ENCODE peak calls at places on chromosomes 3 and 15, in eight cellular contexts. I, A, Y, Q, K, M, J and B are unnamed samples.

GRCh38 chr3:49351521-49352011 is 6.6 kb downstream of the GPX1 start:
- DNase-seq in K (no peak), Y (no peak), Q (no peak), A (no peak), I (peak), J (no peak), M (peak), B (no peak)

GRCh38 chr3:11390411-11391171 is 118.4 kb downstream of the ATG7 start:
- DNase-seq in Y (no peak), Q (no peak), A (no peak), I (no peak), K (no peak), M (no peak), J (no peak), B (no peak)

GRCh38 chr15:73239564-73240208 is 129.1 kb downstream of the HCN4 start:
- DNase-seq in J (no peak), A (no peak), K (no peak), Q (no peak), M (no peak), I (no peak), Y (no peak), B (no peak)

GRCh38 chr3:105538483-105538882 is 171.8 kb downstream of the ALCAM start:
- DNase-seq in K (no peak), Q (no peak), A (no peak), J (no peak), M (no peak), Y (no peak), I (no peak), B (no peak)

GRCh38 chr3:56940989-56941388 is 119.5 kb upstream of the SPATA12 start:
- DNase-seq in K (no peak), J (no peak), A (no peak), Q (no peak), Y (no peak), M (no peak), I (no peak), B (no peak)

GRCh38 chr3:20637729-20638128 is 451.7 kb upstream of the SGO1 start:
- DNase-seq in Q (no peak), J (no peak), I (no peak), K (no peak), Y (no peak), M (no peak), A (no peak), B (no peak)

GRCh38 chr15:24956131-24956838 is 1.5 kb downstream of the SNRPN start:
- DNase-seq in J (peak), K (no peak), Q (peak), A (peak), I (peak), M (peak), Y (peak), B (peak)

GRCh38 chr3:125587039-125587664 is 8.1 kb downstream of the OSBPL11 start:
- DNase-seq in A (no peak), K (no peak), I (no peak), J (no peak), Y (no peak), M (no peak), Q (no peak), B (no peak)

GRCh38 chr3:3783155-3783554 is 16.1 kb upstream of the LRRN1 start:
- DNase-seq in M (no peak), Q (no peak), Y (no peak), A (no peak), J (no peak), I (no peak), K (no peak), B (no peak)

GRCh38 chr3:159169828-159170227 is 368.0 kb downstream of the MFSD1 start:
- DNase-seq in I (no peak), K (no peak), Y (peak), Q (no peak), J (no peak), A (no peak), M (no peak), B (no peak)

GRCh38 chr15:98938105-98938417 is 69.5 kb downstream of the PGPEP1L start:
- DNase-seq in Y (no peak), J (no peak), K (no peak), Q (no peak), A (no peak), M (no peak), I (no peak), B (no peak)

GRCh38 chr3:141659821-141660597 is 78.1 kb upstream of the RNF7 start:
- DNase-seq in I (peak), Y (peak), Q (no peak), A (peak), M (peak), K (peak), J (peak), B (no peak)

GRCh38 chr15:49288411-49288810 is 118.4 kb downstream of the GALK2 start:
- DNase-seq in Q (no peak), Y (no peak), M (no peak), K (no peak), A (no peak), I (no peak), J (no peak), B (no peak)

GRCh38 chr3:5006755-5007202 is 27.5 kb downstream of the BHLHE40 start:
- DNase-seq in A (no peak), J (peak), M (peak), I (no peak), Y (no peak), K (no peak), Q (peak), B (no peak)

GRCh38 chr3:15527031-15527459 is 5.5 kb upstream of the COLQ start:
- DNase-seq in J (no peak), I (peak), Q (no peak), K (no peak), Y (peak), A (no peak), M (peak), B (no peak)

GRCh38 chr3:46492890-46493547 is 4.8 kb upstream of the RTP3 start:
- DNase-seq in M (no peak), J (no peak), Q (no peak), A (no peak), K (no peak), I (no peak), Y (no peak), B (no peak)

GRCh38 chr3:140568131-140568530 is 109.7 kb upstream of the TRIM42 start:
- DNase-seq in J (no peak), Y (no peak), M (no peak), Q (no peak), I (no peak), K (no peak), A (no peak), B (no peak)

GRCh38 chr3:60240558-60240957 is 1010.7 kb downstream of the FHIT start:
- DNase-seq in A (no peak), Q (no peak), I (no peak), Y (no peak), M (no peak), K (no peak), J (no peak), B (no peak)

GRCh38 chr15:89652131-89652530 is 3.1 kb downstream of the KIF7 start:
- DNase-seq in K (no peak), I (no peak), M (no peak), A (no peak), Q (no peak), Y (no peak), J (peak), B (no peak)

GRCh38 chr3:152173627-152174026 is 95.1 kb upstream of the MBNL1 start:
- DNase-seq in Q (no peak), Y (no peak), J (no peak), M (no peak), A (no peak), I (no peak), K (no peak), B (no peak)

GRCh38 chr3:157136647-157137387 is 23.1 kb downstream of the CCNL1 start:
- DNase-seq in J (no peak), A (no peak), I (peak), Q (no peak), M (peak), K (no peak), Y (no peak), B (peak)

GRCh38 chr15:100668321-100668690 is 65.9 kb downstream of the ASB7 start:
- DNase-seq in I (peak), K (no peak), A (no peak), Y (no peak), M (no peak), J (no peak), Q (no peak), B (no peak)

GRCh38 chr3:143676021-143676420 is 172.2 kb downstream of the SLC9A9 start:
- DNase-seq in I (no peak), Q (no peak), M (no peak), K (no peak), J (no peak), A (no peak), Y (no peak), B (no peak)

GRCh38 chr3:149547954-149548728 is 73.6 kb downstream of the TM4SF4 start:
- DNase-seq in A (no peak), Q (no peak), J (peak), K (no peak), M (peak), Y (peak), I (peak), B (peak)

GRCh38 chr15:66744610-66745279 is 42.7 kb downstream of the SMAD6 start:
- DNase-seq in I (no peak), M (no peak), J (peak), A (no peak), Y (peak), Q (no peak), K (no peak), B (no peak)

GRCh38 chr15:70955151-70955550 is 62.5 kb downstream of the LRRC49 start:
- DNase-seq in Q (no peak), I (no peak), J (no peak), Y (no peak), M (no peak), K (no peak), A (no peak), B (no peak)

GRCh38 chr3:87309601-87310000 is 33.2 kb upstream of the POU1F1 start:
- DNase-seq in Y (no peak), J (no peak), Q (no peak), M (no peak), I (no peak), K (no peak), A (no peak), B (no peak)

GRCh38 chr3:11632564-11632963 is 11.2 kb downstream of the VGLL4 start:
- DNase-seq in A (no peak), M (no peak), I (no peak), K (no peak), Q (no peak), J (no peak), Y (no peak), B (no peak)

GRCh38 chr3:59143447-59143846 is 93.6 kb upstream of the CFAP20DC start:
- DNase-seq in J (no peak), K (no peak), I (no peak), Y (no peak), M (no peak), A (no peak), Q (no peak), B (no peak)

GRCh38 chr3:141860766-141861513 is 15.5 kb upstream of the ATP1B3 start:
- DNase-seq in J (no peak), M (no peak), Q (no peak), K (no peak), I (no peak), A (no peak), Y (no peak), B (no peak)

GRCh38 chr3:174170248-174170647 is 688.9 kb upstream of the NAALADL2 start:
- DNase-seq in Q (no peak), M (no peak), A (no peak), I (no peak), K (no peak), Y (no peak), J (no peak), B (no peak)

GRCh38 chr15:45166792-45167630 is 20.8 kb downstream of the SHF start:
- DNase-seq in M (peak), K (peak), A (peak), Q (peak), Y (peak), I (peak), J (peak), B (peak)

GRCh38 chr15:86362556-86362955 is 282.9 kb downstream of the AGBL1 start:
- DNase-seq in A (no peak), M (no peak), I (no peak), Y (no peak), J (no peak), Q (no peak), K (no peak), B (no peak)

GRCh38 chr3:44952689-44953088 is 23.3 kb downstream of the ZDHHC3 start:
- DNase-seq in K (no peak), A (no peak), Q (no peak), I (no peak), M (no peak), Y (no peak), J (no peak), B (no peak)

GRCh38 chr15:51311510-51311909 is 26.9 kb downstream of the CYP19A1 start:
- DNase-seq in M (no peak), K (no peak), I (no peak), J (no peak), Q (no peak), A (no peak), Y (no peak), B (no peak)

GRCh38 chr15:99564221-99565030 is 1.4 kb upstream of the MEF2A start:
- DNase-seq in J (peak), M (peak), K (no peak), A (no peak), Q (peak), Y (no peak), I (peak), B (peak)

GRCh38 chr3:171315101-171315500 is 145.1 kb downstream of the TNIK start:
- DNase-seq in A (no peak), J (no peak), Y (no peak), K (no peak), M (no peak), Q (no peak), I (no peak), B (no peak)

GRCh38 chr3:149587383-149587782 is 70.4 kb downstream of the WWTR1 start:
- DNase-seq in A (no peak), Q (no peak), Y (no peak), K (no peak), M (no peak), J (no peak), I (no peak), B (no peak)

GRCh38 chr15:47196057-47196456 is 521.2 kb upstream of the SEMA6D start:
- DNase-seq in A (peak), I (peak), Y (peak), K (peak), Q (peak), M (peak), J (peak), B (peak)

GRCh38 chr15:47188766-47189507 is 528.4 kb upstream of the SEMA6D start:
- DNase-seq in I (no peak), A (no peak), Y (no peak), J (no peak), Q (no peak), M (no peak), K (no peak), B (no peak)

GRCh38 chr15:47194718-47195117 is 522.6 kb upstream of the SEMA6D start:
- DNase-seq in J (no peak), A (no peak), I (no peak), K (no peak), M (no peak), Q (no peak), Y (no peak), B (no peak)
- TF ChIP-seq CTCF in J (no peak), A (no peak), I (no peak), K (no peak), M (no peak), Q (peak), Y (no peak), B (no peak)

GRCh38 chr15:63133786-63134185 is 12.1 kb downstream of the LACTB start:
- DNase-seq in Q (no peak), Y (no peak), I (no peak), K (no peak), M (no peak), A (no peak), J (no peak), B (no peak)
- TF ChIP-seq POLR2A in Q (no peak), Y (no peak), I (no peak), K (no peak), M (no peak), A (no peak), J (no peak), B (no peak)

GRCh38 chr3:187290561-187290960 is 976 bp downstream of the MASP1 start:
- DNase-seq in K (no peak), I (no peak), A (no peak), Y (no peak), M (no peak), Q (no peak), J (no peak), B (no peak)

GRCh38 chr3:187286467-187287059 is 5.0 kb downstream of the MASP1 start:
- DNase-seq in A (no peak), M (no peak), I (no peak), Q (no peak), Y (no peak), K (no peak), J (no peak), B (no peak)

GRCh38 chr3:187291001-187291511 is 481 bp downstream of the MASP1 start:
- DNase-seq in Q (no peak), A (no peak), Y (no peak), M (no peak), J (no peak), K (no peak), I (no peak), B (peak)

GRCh38 chr3:187287231-187287630 is 4.3 kb downstream of the MASP1 start:
- DNase-seq in A (no peak), Q (no peak), Y (no peak), K (no peak), I (no peak), J (no peak), M (no peak), B (no peak)

DNA sequence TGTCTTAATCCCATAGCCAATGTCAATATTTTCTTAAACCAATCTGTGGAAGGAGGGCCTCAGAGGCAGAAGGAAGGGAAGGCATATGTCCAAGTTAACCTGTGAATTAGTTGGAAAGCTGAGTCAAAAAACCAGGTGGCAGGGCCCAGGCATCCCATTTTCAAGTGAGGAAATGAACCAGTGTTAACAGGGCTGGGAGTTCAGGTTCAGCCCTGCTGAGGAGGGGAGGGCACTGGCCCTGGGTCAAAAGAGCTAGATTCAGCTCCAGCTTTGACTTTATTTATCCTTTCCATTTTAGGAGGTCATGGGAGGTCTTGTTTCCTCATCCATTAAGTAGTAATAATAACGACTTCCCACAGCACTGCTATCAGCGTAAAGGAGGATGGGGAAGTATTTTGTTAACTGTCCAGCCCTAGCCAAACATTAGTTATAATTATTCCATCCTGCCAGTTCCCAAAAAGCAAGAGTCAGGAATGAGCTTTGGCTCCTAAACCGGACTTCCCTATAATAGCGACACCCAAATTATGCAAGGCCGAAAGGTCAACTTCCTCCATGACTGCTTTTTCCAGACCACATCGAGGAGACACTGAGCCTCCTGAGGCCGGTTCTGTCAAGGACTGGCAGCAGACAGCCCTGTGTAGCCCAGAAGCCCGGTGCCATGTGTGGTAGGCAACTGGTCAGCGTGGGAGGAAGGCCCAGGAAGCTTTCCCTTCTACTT is 3.2 kb downstream of the MASP1 start:
- DNase-seq in A (no peak), I (no peak), J (no peak), Q (no peak), K (no peak), Y (no peak), M (peak), B (no peak)
- H3K4me3 ChIP-seq in A (peak), I (no peak), J (peak), Q (no peak), K (no peak), Y (no peak), M (no peak), B (no peak)

DNA sequence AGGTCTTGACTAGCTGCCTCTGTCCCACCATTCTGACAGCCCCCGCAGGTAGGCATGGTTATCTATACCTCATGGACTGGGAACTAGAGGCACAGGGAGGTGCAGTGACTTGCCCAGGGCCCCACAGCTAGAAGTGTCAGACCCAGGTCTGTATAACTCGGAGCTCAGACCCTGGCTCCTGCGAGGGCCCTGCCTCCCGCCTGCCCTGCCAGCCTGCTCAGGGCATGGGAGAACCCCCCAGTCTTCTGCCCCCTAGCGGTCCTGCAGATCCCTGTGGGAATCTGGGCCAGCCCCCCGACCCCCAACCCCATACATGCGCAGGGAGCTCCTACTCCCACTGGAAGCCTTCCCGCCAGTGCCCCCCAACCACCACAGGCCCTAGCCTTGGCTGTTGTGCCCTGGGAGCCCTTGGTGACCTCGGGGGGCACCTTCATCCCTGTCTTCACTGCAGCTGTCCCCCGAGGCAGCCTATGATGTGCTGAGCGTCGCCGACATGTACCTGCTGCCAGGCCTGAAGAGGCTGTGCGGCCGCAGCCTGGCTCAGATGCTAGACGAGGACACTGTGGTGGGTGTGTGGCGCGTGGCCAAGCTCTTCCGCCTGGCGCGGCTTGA is 6.9 kb downstream of the ABTB1 start:
- DNase-seq in I (peak), A (peak), K (peak), M (peak), J (peak), Y (no peak), Q (no peak), B (peak)
- TF ChIP-seq CTCF in I (no peak), A (no peak), K (peak), M (no peak), J (no peak), Y (no peak), Q (no peak), B (no peak)

GRCh38 chr3:183253364-183253960 is 409 bp downstream of the B3GNT5 start:
- DNase-seq in M (peak), Y (no peak), Q (peak), K (peak), A (peak), I (peak), J (peak), B (peak)
- TF ChIP-seq POLR2A in M (peak), Y (no peak), Q (no peak), K (peak), A (no peak), I (no peak), J (no peak), B (peak)

DNA sequence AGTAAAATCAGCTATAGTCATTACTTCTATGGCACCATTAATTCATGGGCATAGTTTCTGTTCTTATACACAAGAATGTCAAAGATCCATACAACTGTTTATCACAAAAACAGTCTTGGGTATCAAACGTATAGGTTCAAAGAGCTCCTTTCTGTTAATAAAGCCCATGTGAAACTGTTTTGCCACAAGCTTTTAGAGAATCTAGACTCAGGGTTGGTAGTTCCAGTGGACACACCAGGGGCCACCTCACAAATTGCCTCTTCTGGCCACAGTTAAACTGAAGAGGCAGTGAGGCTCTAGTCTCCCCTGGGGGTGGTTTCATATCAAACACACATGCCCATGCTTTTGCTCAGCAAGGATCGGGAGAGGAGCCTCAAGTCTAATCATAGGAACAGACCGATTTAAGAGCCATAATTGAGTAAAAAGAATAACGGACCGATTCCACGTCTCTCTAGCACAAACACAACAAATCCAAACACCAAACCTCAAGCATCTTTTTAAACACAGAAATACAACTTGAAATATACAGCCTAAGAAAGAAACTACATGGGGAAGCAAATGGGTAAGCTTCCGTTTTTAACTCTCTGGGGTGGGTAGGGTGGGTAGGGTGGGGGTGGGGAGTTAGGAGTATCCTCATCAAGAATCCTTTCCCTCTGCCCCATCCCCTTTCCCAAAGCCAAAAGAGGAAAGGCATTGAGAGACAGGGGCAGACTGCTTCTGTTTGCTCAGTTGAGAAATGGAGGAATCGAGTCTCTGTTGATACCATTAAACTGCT is 443.3 kb downstream of the MAGI1 start:
- DNase-seq in A (no peak), Q (no peak), J (no peak), K (no peak), I (no peak), Y (no peak), M (no peak), B (no peak)
- H3K4me3 ChIP-seq in A (no peak), Q (no peak), J (no peak), K (no peak), I (no peak), Y (no peak), M (no peak), B (no peak)